ENCODE peak calls at places on chromosomes 13 and 19, in eight cellular contexts. V is transverse colon, X is GM23248, S is uterus, E is left ventricle myocardium inferior, C is breast epithelium, B is IMR-90, M is right cardiac atrium. Q is an unnamed sample.

GRCh38 chr13:52850396-52851152 is 2.1 kb upstream of the PCDH8 start:
- DNase-seq in V (peak; percentile 73), X (peak; percentile 80), S (peak; percentile 26), E (peak; percentile 72), C (peak; percentile 69), B (peak; percentile 7), M (peak; percentile 92), Q (peak; percentile 61)

GRCh38 chr19:20038358-20039202 is 725 bp downstream of the ZNF682 start:
- DNase-seq in V (no peak), X (peak; percentile 63), S (no peak), E (no peak), C (no peak), B (peak; percentile 2), M (no peak), Q (no peak)

GRCh38 chr19:49567722-49568454 is 12.5 kb downstream of the NOSIP start:
- DNase-seq in V (peak; percentile 57), X (peak; percentile 57), S (no peak), E (no peak), C (no peak), B (no peak), M (peak; percentile 33), Q (no peak)

GRCh38 chr13:64234255-64234654 is 2818.6 kb upstream of the PCDH20 start:
- DNase-seq in V (no peak), X (no peak), S (no peak), E (no peak), C (no peak), B (peak; percentile 65), M (no peak), Q (no peak)

GRCh38 chr19:52296400-52296772 is 583 bp upstream of the ZNF480 start:
- DNase-seq in V (no peak), X (peak; percentile 56), S (no peak), E (no peak), C (no peak), B (no peak), M (no peak), Q (no peak)

GRCh38 chr13:101455863-101456262 is 3.4 kb downstream of the ITGBL1 start:
- DNase-seq in V (no peak), X (peak; percentile 95), S (no peak), E (no peak), C (no peak), B (peak; percentile 97), M (no peak), Q (no peak)

GRCh38 chr19:401836-402535 is 7.0 kb downstream of the C2CD4C start:
- DNase-seq in V (no peak), X (peak; percentile 24), S (peak; percentile 6), E (no peak), C (peak; percentile 36), B (no peak), M (peak; percentile 21), Q (peak; percentile 22)

GRCh38 chr19:860481-861098 is 1.1 kb downstream of the CFD start:
- DNase-seq in V (peak; percentile 84), X (peak; percentile 85), S (no peak), E (peak; percentile 76), C (no peak), B (peak; percentile 75), M (peak; percentile 93), Q (no peak)

GRCh38 chr19:2376784-2377519 is 16.9 kb downstream of the TMPRSS9 start:
- DNase-seq in V (no peak), X (peak; percentile 22), S (no peak), E (no peak), C (no peak), B (no peak), M (no peak), Q (no peak)

GRCh38 chr19:2371656-2372055 is 11.6 kb downstream of the TMPRSS9 start:
- DNase-seq in V (no peak), X (peak; percentile 86), S (no peak), E (no peak), C (no peak), B (peak; percentile 60), M (no peak), Q (no peak)

GRCh38 chr19:2372076-2372612 is 12.1 kb downstream of the TMPRSS9 start:
- DNase-seq in V (no peak), X (no peak), S (no peak), E (no peak), C (no peak), B (no peak), M (no peak), Q (no peak)

GRCh38 chr19:2375341-2376121 is 15.5 kb downstream of the TMPRSS9 start:
- DNase-seq in V (no peak), X (no peak), S (no peak), E (no peak), C (no peak), B (no peak), M (no peak), Q (no peak)

DNA sequence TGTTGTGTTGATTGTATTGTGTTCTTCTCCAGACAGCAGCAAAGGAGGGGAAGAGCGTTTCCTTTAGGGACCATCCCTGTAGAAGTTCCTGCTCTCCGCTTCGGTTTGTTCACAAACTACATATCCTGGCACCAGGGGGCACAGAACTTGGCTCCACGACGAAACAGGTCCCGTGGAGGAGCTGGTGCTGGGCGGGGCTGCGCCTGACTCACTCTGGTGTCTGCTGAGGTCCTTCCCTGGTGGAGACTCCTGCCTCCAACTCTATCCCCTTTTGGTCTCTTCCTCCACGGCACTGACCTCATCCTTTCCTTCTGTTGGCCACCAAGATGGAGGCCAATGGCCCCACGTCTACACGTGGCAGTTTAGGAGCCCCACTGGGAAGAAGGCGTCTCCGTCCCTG is 14.7 kb downstream of the TMPRSS9 start:
- DNase-seq in V (no peak), X (peak; percentile 55), S (no peak), E (no peak), C (no peak), B (no peak), M (no peak), Q (no peak)
- H3K4me3 ChIP-seq in V (no peak overlapping the region), X (no peak overlapping the region), S (no peak overlapping the region), E (no peak overlapping the region), C (no peak overlapping the region), B (no peak overlapping the region), M (no peak overlapping the region), Q (no peak overlapping the region)

GRCh38 chr13:34647379-34647778 is 294.7 kb upstream of the NBEA start:
- DNase-seq in V (no peak), X (no peak), S (no peak), E (no peak), C (no peak), B (no peak), M (no peak), Q (no peak)
- H3K27ac ChIP-seq in V (no peak overlapping the region), X (no peak overlapping the region), S (no peak overlapping the region), E (no peak overlapping the region), C (no peak overlapping the region), B (no peak overlapping the region), M (no peak overlapping the region), Q (no peak overlapping the region)

DNA sequence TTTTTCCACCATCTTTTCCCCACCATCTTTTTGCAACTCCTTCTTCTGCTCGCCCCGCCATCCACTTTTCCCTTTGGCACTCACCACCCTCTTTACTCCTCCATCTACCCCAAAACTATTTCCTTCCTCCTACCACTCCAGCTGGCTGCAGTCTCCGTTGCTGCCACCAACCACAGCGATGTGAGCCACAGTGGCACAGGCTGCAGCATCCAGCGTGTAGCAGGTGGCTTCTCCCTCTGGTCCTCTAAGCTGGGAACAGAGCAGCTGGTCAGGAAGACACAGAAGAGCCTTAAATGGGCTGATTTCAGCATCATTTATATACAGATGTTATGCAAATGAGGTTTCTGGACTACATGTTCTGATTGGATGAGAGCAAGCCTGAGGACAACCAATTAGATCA is 144.5 kb downstream of the TNFRSF19 start:
- DNase-seq in V (no peak), X (no peak), S (no peak), E (no peak), C (no peak), B (no peak), M (no peak), Q (peak; percentile 41)
- H3K4me1 ChIP-seq in V (no peaks in the 10 kb centered on the region), X (no peaks in the 10 kb centered on the region), S (no peaks in the 10 kb centered on the region), E (peaks cover 3% of the 10 kb centered on the region), C (no peaks in the 10 kb centered on the region), B (peaks cover 4% of the 10 kb centered on the region), M (no peaks in the 10 kb centered on the region), Q (no peaks in the 10 kb centered on the region)

GRCh38 chr19:3178377-3178972 is at the start of gene S1PR4:
- DNase-seq in V (peak; percentile 33), X (no peak), S (no peak), E (no peak), C (no peak), B (no peak), M (peak; percentile 63), Q (no peak)

GRCh38 chr19:3176715-3177501 is 1.7 kb upstream of the S1PR4 start:
- DNase-seq in V (peak; percentile 71), X (peak; percentile 91), S (no peak), E (no peak), C (no peak), B (peak; percentile 67), M (peak; percentile 45), Q (peak; percentile 91)

GRCh38 chr19:3178973-3179738 is 587 bp downstream of the S1PR4 start:
- DNase-seq in V (no peak), X (no peak), S (no peak), E (no peak), C (no peak), B (no peak), M (peak; percentile 53), Q (peak; percentile 85)

GRCh38 chr19:3175761-3176714 is 2.5 kb upstream of the S1PR4 start:
- DNase-seq in V (peak; percentile 87), X (peak; percentile 89), S (no peak), E (no peak), C (no peak), B (peak; percentile 65), M (peak; percentile 65), Q (peak; percentile 86)

GRCh38 chr19:3179739-3180293 is 1.2 kb downstream of the S1PR4 start:
- DNase-seq in V (no peak), X (no peak), S (no peak), E (no peak), C (no peak), B (no peak), M (peak; percentile 53), Q (peak; percentile 81)
- H3K4me3 ChIP-seq in V (peak overlapping the region; percentile 25), X (no peak overlapping the region), S (no peak overlapping the region), E (peak overlapping the region; percentile 33), C (peak overlapping the region; percentile 17), B (no peak overlapping the region), M (no peak overlapping the region), Q (peak overlapping the region; percentile 63)

Q was measured in left lung.